ENCODE peak calls at places on chromosomes 6 and 20, in nine cellular contexts. K is bronchial epithelial cell; Y is effector CD4-positive, alpha-beta T cell; P is kidney tubule cell; B is astrocyte of the spinal cord; O is posterior vena cava; G is mammary epithelial cell; M is activated T-cell treated with anti-CD3 and anti-CD28 coated beads, Interleukin-2, amount 50 U/mL, for 1 hour; L is hepatic stellate cell. W is an unnamed sample.

GRCh38 chr6:169886631-169887227 is 135.3 kb downstream of the ERMARD start:
- DNase-seq in L (no peak), G (no peak), Y (no peak), K (no peak), B (no peak), O (peak; percentile 71), M (no peak), P (no peak), W (no peak)

GRCh38 chr20:50191065-50191565 is 485 bp downstream of the CEBPB start:
- DNase-seq in M (peak; percentile 72), B (no peak), Y (peak; percentile 41), G (peak; percentile 56), O (peak; percentile 93), P (peak; percentile 74), K (no peak), L (peak; percentile 47), W (peak; percentile 37)

GRCh38 chr20:62151225-62151624 is 7.7 kb downstream of the SS18L1 start:
- DNase-seq in G (no peak), O (no peak), B (no peak), M (no peak), P (no peak), K (no peak), L (no peak), Y (no peak), W (peak; percentile 46)

GRCh38 chr6:169168706-169169105 is 84.9 kb downstream of the THBS2 start:
- DNase-seq in B (no peak), G (no peak), K (no peak), L (peak; percentile 65), P (no peak), M (no peak), Y (no peak), O (no peak), W (peak; percentile 28)

GRCh38 chr6:27419363-27419762 is 30.8 kb downstream of the ZNF391 start:
- DNase-seq in P (no peak), K (no peak), O (no peak), G (no peak), B (no peak), M (no peak), L (no peak), Y (no peak), W (no peak)

GRCh38 chr20:61205769-61206168 is 46.3 kb upstream of the CDH4 start:
- DNase-seq in P (peak; percentile 9), B (no peak), L (no peak), O (no peak), K (peak; percentile 35), M (no peak), G (peak; percentile 62), Y (no peak), W (no peak)

GRCh38 chr6:93927731-93928130 is 508.4 kb upstream of the EPHA7 start:
- DNase-seq in M (no peak), O (no peak), L (no peak), B (no peak), Y (no peak), K (no peak), P (no peak), G (no peak), W (no peak)

GRCh38 chr6:8195040-8195713 is 92.8 kb upstream of the EEF1E1 start:
- DNase-seq in L (no peak), O (no peak), B (no peak), M (no peak), K (no peak), G (no peak), P (no peak), Y (no peak), W (no peak)

GRCh38 chr6:1312444-1313363 is 806 bp downstream of the FOXQ1 start:
- DNase-seq in K (no peak), Y (no peak), B (peak; percentile 23), G (peak; percentile 37), O (peak; percentile 82), M (no peak), L (no peak), P (peak; percentile 27), W (no peak)

GRCh38 chr20:63459070-63459380 is 13.4 kb downstream of the KCNQ2 start:
- DNase-seq in B (no peak), O (no peak), M (no peak), K (no peak), Y (no peak), L (no peak), P (no peak), G (no peak), W (no peak)

GRCh38 chr6:30006170-30007131 is 54.6 kb upstream of the POLR1H start:
- DNase-seq in M (peak; percentile 42), K (no peak), L (peak; percentile 31), P (peak; percentile 25), O (peak; percentile 87), B (no peak), G (no peak), Y (no peak), W (no peak)

GRCh38 chr20:13868331-13868730 is 83.5 kb downstream of the NDUFAF5 start:
- DNase-seq in G (peak; percentile 57), Y (no peak), L (peak; percentile 5), B (peak; percentile 2), P (peak; percentile 80), K (peak; percentile 40), M (no peak), O (peak; percentile 83), W (peak; percentile 9)

GRCh38 chr6:108142240-108142639 is 23.6 kb upstream of the NR2E1 start:
- DNase-seq in K (no peak), Y (no peak), P (no peak), G (no peak), B (no peak), L (no peak), O (no peak), M (no peak), W (no peak)

GRCh38 chr20:47453167-47453782 is 48.4 kb upstream of the NCOA3 start:
- DNase-seq in M (no peak), K (peak; percentile 92), Y (no peak), G (peak; percentile 95), P (peak; percentile 96), L (peak; percentile 55), O (peak; percentile 28), B (peak; percentile 92), W (peak; percentile 23)

GRCh38 chr20:23435675-23436539 is 3.6 kb upstream of the CSTL1 start:
- DNase-seq in K (no peak), B (no peak), M (no peak), O (peak; percentile 66), P (no peak), L (no peak), Y (no peak), G (no peak), W (no peak)

GRCh38 chr6:34319471-34319885 is 70.7 kb upstream of the SMIM29 start:
- DNase-seq in K (peak; percentile 87), O (no peak), P (peak; percentile 69), L (no peak), M (no peak), G (peak; percentile 40), Y (no peak), B (no peak), W (no peak)

GRCh38 chr20:49700411-49701185 is 13.1 kb downstream of the B4GALT5 start:
- DNase-seq in Y (no peak), O (no peak), G (peak; percentile 80), K (peak; percentile 85), L (peak; percentile 51), B (peak; percentile 75), P (peak; percentile 82), M (no peak), W (peak; percentile 67)

GRCh38 chr20:2005831-2006426 is 12.1 kb upstream of the PDYN start:
- DNase-seq in O (peak; percentile 90), Y (peak; percentile 34), P (peak; percentile 62), M (peak; percentile 54), G (peak; percentile 54), K (peak; percentile 43), B (peak; percentile 54), L (peak; percentile 34), W (peak; percentile 71)

GRCh38 chr20:64146301-64146935 is 17.8 kb upstream of the MYT1 start:
- DNase-seq in O (peak; percentile 28), L (no peak), G (no peak), K (no peak), B (no peak), P (no peak), M (no peak), Y (no peak), W (no peak)

GRCh38 chr6:93088675-93089575 is 330.4 kb downstream of the EPHA7 start:
- DNase-seq in G (no peak), M (no peak), K (no peak), Y (no peak), B (peak; percentile 3), L (no peak), P (no peak), O (no peak), W (peak; percentile 43)

GRCh38 chr20:1286267-1287036 is 20.4 kb downstream of the SNPH start:
- DNase-seq in B (no peak), K (no peak), P (no peak), Y (no peak), O (peak; percentile 25), G (no peak), M (peak; percentile 38), L (no peak), W (peak; percentile 72)

GRCh38 chr20:34262488-34263288 is 21.5 kb downstream of the ASIP start:
- DNase-seq in B (peak; percentile 38), O (no peak), K (peak; percentile 33), M (no peak), G (no peak), Y (no peak), L (no peak), P (peak; percentile 35), W (no peak)

GRCh38 chr6:136011475-136011874 is 160.0 kb downstream of the PDE7B start:
- DNase-seq in L (no peak), K (no peak), P (no peak), Y (no peak), B (peak; percentile 45), G (no peak), M (no peak), O (no peak), W (no peak)

GRCh38 chr6:38959138-38959537 is 89.4 kb upstream of the GLP1R start:
- DNase-seq in G (no peak), Y (no peak), K (no peak), L (no peak), B (no peak), P (no peak), M (no peak), O (no peak), W (no peak)

GRCh38 chr6:144647406-144647964 is 362.4 kb downstream of the UTRN start:
- DNase-seq in K (no peak), P (no peak), L (no peak), M (no peak), Y (no peak), B (no peak), G (no peak), O (no peak), W (no peak)

GRCh38 chr6:14408491-14408890 is 290.9 kb downstream of the CD83 start:
- DNase-seq in G (no peak), B (no peak), L (no peak), K (no peak), O (no peak), Y (no peak), P (no peak), M (no peak), W (no peak)

GRCh38 chr20:60789399-60789798 is 462.7 kb upstream of the CDH4 start:
- DNase-seq in O (no peak), Y (no peak), P (no peak), M (no peak), B (no peak), K (no peak), G (no peak), L (no peak), W (no peak)

GRCh38 chr20:43761396-43762340 is 34.9 kb upstream of the GTSF1L start:
- DNase-seq in M (no peak), Y (no peak), P (no peak), G (no peak), O (no peak), L (no peak), K (no peak), B (peak; percentile 39), W (no peak)